ENCODE peak calls at places on chromosomes 16 and 17, in nine cellular contexts. J, Q, X, K, M, I, W, S and H are unnamed samples.

GRCh38 chr16:66250686-66251405 is 115.6 kb upstream of the CDH5 start:
- DNase-seq in W (peak), M (no peak), I (peak), K (peak), J (peak), Q (peak), X (peak), S (peak), H (peak)

GRCh38 chr17:44610331-44610730 is 45.9 kb upstream of the MEIOC start:
- DNase-seq in X (no peak), W (no peak), S (no peak), J (no peak), I (no peak), M (peak), K (no peak), Q (no peak), H (no peak)

GRCh38 chr17:44552361-44552760 is 4.9 kb upstream of the FZD2 start:
- DNase-seq in I (no peak), X (no peak), W (no peak), M (no peak), K (no peak), J (no peak), S (no peak), Q (no peak), H (no peak)

GRCh38 chr17:76276069-76276431 is 10.9 kb downstream of the UBALD2 start:
- DNase-seq in X (no peak), Q (no peak), K (no peak), I (no peak), W (no peak), M (no peak), J (no peak), S (no peak), H (no peak)

GRCh38 chr17:41415833-41416335 is 8.5 kb downstream of the KRT37 start:
- DNase-seq in X (peak), M (no peak), K (peak), I (no peak), J (peak), Q (peak), W (no peak), S (no peak), H (no peak)

GRCh38 chr17:3529817-3530741 is 27.5 kb downstream of the TRPV3 start:
- DNase-seq in S (peak), X (no peak), Q (peak), K (peak), J (peak), I (no peak), M (peak), W (peak), H (no peak)

GRCh38 chr17:36117505-36118382 is 14.1 kb downstream of the CCL4 start:
- DNase-seq in M (no peak), W (no peak), I (no peak), S (no peak), J (no peak), Q (no peak), X (no peak), K (no peak), H (no peak)

GRCh38 chr17:66006654-66007053 is 185.3 kb downstream of the CEP112 start:
- DNase-seq in W (no peak), M (no peak), Q (no peak), I (no peak), J (no peak), X (no peak), K (no peak), S (no peak), H (no peak)

GRCh38 chr17:14061666-14062560 is 7.4 kb upstream of the COX10 start:
- DNase-seq in M (no peak), K (no peak), W (no peak), S (no peak), I (peak), Q (no peak), X (peak), J (no peak), H (no peak)

DNA sequence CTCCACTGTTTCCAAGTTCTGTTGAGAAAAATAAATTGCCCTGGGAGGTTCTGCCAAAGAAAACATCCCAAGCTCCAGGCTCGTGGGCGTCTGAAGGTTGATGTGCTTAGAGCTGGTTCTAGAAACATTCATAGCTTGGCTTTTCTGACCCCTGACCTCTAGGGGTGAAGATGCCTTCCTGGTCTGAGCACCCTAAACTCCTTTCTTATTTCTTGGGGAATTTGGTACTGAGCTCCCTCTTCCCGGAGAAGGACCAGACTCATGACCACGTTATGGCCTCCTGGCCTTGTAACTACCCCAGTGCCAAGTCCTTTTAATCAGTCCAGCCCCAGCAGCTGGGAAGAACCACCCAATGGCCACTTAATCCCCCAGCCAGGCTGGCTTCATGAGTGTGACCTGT is 66.4 kb downstream of the MYH11 start:
- DNase-seq in I (no peak), J (no peak), S (no peak), K (no peak), Q (no peak), W (no peak), M (no peak), X (no peak), H (no peak)
- H3K27ac ChIP-seq in I (no peak), J (no peak), S (no peak), K (peak), Q (peak), W (no peak), M (no peak), X (no peak), H (no peak)

GRCh38 chr16:88468289-88469129 is 15.4 kb downstream of the ZFPM1 start:
- DNase-seq in S (no peak), I (no peak), K (no peak), J (peak), W (no peak), X (peak), M (peak), Q (no peak), H (no peak)
- H3K27ac ChIP-seq in S (no peak), I (no peak), K (no peak), J (no peak), W (no peak), X (no peak), M (no peak), Q (no peak), H (no peak)

GRCh38 chr17:77422104-77422782 is 281.5 kb downstream of the SEC14L1 start:
- DNase-seq in W (no peak), J (no peak), K (no peak), M (no peak), S (no peak), X (no peak), I (no peak), Q (peak), H (no peak)

GRCh38 chr17:77425791-77426641 is 285.2 kb downstream of the SEC14L1 start:
- DNase-seq in X (peak), W (no peak), I (peak), M (peak), Q (no peak), S (no peak), J (no peak), K (peak), H (no peak)

GRCh38 chr17:77421635-77421982 is 280.8 kb downstream of the SEC14L1 start:
- DNase-seq in J (no peak), I (no peak), K (no peak), X (no peak), M (no peak), S (no peak), Q (no peak), W (no peak), H (no peak)

GRCh38 chr17:77424585-77425344 is 284.0 kb downstream of the SEC14L1 start:
- DNase-seq in S (peak), M (peak), I (no peak), X (peak), K (peak), J (peak), Q (peak), W (peak), H (peak)

DNA sequence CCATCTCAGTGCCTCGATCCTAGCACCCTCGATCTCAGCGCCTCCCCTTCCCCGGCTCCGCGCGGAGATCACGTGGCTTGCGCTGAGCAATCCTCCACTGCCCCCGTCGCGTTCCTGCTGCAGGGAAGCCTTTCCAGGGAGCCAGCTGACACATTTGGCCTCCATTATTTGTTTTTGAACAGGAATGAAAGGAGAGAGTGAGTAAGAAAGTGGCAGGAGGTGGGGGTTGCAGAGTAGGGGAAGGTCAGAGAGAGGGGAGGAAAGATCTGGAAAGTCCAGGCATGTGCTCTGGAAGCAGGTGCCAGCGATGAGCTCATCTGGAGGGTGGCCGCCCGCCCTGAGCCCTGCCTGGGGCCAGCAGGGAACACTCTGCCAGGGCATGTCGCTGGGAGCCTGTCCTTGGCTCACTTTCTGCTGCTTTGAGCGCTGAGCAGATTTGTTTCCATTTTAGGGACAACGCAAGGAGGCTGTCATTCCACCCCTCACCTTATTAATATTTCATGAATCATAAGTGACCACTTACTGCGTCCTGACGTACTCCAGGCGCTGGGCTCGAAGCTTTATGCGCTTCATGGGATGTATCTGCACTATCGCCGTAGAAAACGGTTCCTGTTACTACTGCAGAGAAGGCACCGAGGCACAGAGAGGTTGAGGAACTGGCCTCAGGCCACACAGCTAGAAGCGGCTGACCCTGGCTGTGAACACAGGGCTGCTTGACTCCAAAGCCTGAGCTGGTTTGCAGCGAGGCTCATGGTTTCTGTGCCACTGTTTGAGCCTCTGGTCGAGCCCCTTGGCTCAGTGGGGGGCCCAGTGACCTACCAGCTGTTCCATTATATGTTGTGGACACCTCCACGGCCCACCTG is 283.1 kb downstream of the SEC14L1 start:
- DNase-seq in Q (peak), M (no peak), J (peak), W (no peak), I (peak), X (peak), K (peak), S (peak), H (peak)
- H3K27ac ChIP-seq in Q (peak), M (peak), J (peak), W (peak), I (peak), X (peak), K (peak), S (peak), H (peak)

GRCh38 chr16:1312459-1312801 is 3.0 kb downstream of the UBE2I start:
- DNase-seq in M (no peak), X (no peak), J (no peak), S (no peak), K (no peak), W (no peak), Q (no peak), I (no peak), H (no peak)

GRCh38 chr16:1309888-1310831 is 724 bp downstream of the UBE2I start:
- DNase-seq in W (peak), J (peak), I (no peak), M (no peak), Q (peak), S (peak), X (peak), K (peak), H (peak)

GRCh38 chr16:1311738-1312458 is 2.5 kb downstream of the UBE2I start:
- DNase-seq in W (no peak), X (peak), Q (peak), S (peak), M (no peak), K (no peak), I (no peak), J (no peak), H (no peak)

GRCh38 chr16:1310832-1311200 is 1.4 kb downstream of the UBE2I start:
- DNase-seq in X (no peak), K (no peak), M (no peak), Q (no peak), I (no peak), J (no peak), S (no peak), W (no peak), H (no peak)

GRCh38 chr16:1311212-1311737 is 1.8 kb downstream of the UBE2I start:
- DNase-seq in K (no peak), I (no peak), J (no peak), Q (no peak), M (peak), X (no peak), W (no peak), S (no peak), H (no peak)
- H3K27ac ChIP-seq in K (no peak), I (peak), J (no peak), Q (no peak), M (no peak), X (peak), W (peak), S (peak), H (peak)

GRCh38 chr16:11219188-11219587 is 36.8 kb downstream of the SOCS1 start:
- DNase-seq in Q (no peak), X (no peak), J (peak), W (no peak), I (no peak), S (no peak), M (no peak), K (no peak), H (no peak)

GRCh38 chr16:11224894-11225676 is 30.9 kb downstream of the SOCS1 start:
- DNase-seq in S (peak), X (peak), W (peak), K (peak), Q (no peak), J (peak), M (no peak), I (no peak), H (no peak)

GRCh38 chr16:11229432-11229831 is 26.6 kb downstream of the SOCS1 start:
- DNase-seq in X (no peak), K (no peak), M (no peak), W (no peak), I (no peak), J (no peak), Q (no peak), S (no peak), H (no peak)

GRCh38 chr16:11225677-11226549 is 30.1 kb downstream of the SOCS1 start:
- DNase-seq in K (no peak), Q (no peak), W (no peak), J (no peak), I (no peak), M (no peak), X (no peak), S (no peak), H (no peak)

GRCh38 chr16:11224096-11224893 is 31.7 kb downstream of the SOCS1 start:
- DNase-seq in J (peak), M (peak), I (peak), S (peak), Q (no peak), X (no peak), K (peak), W (peak), H (peak)
- H3K27ac ChIP-seq in J (peak), M (no peak), I (peak), S (peak), Q (no peak), X (no peak), K (no peak), W (peak), H (no peak)

DNA sequence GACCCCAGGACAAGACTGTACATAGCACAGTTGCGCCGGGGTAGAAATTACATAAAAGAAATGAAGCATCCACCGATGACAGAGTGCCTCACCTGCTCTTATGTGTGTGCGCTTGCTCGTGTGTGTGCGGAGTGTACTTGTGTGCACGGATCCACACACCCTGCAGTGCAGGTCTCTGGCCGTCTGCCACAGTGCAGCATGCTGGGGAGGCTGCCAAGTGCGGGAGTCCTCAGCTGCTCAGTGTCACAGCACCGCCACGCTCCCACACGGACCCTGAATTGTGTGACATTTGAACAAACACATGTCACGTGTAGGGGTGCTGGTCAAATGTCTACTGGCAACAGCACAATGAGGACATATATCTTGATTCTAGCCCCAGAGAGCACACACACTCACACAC is 243.1 kb upstream of the MYOCD start:
- DNase-seq in Q (peak), X (no peak), M (no peak), I (peak), K (peak), W (no peak), S (peak), J (peak), H (no peak)
- H3K27ac ChIP-seq in Q (no peak), X (no peak), M (no peak), I (no peak), K (no peak), W (no peak), S (no peak), J (no peak), H (no peak)